ENCODE peak calls at places on chromosomes 12 and 14, in five cellular contexts. One of them, this sample, is unnamed.
A peak's percentile ranks its signal among the peaks of the same experiment; 100 is the strongest.

GRCh38 chr14:95496111-95496681 is 20.3 kb downstream of the SYNE3 start:
- DNase-seq in glomerular endothelial cell: no peak
- DNase-seq in Caco-2: no peak
- DNase-seq in amniotic stem cell: no peak
- DNase-seq in stimulated activated CD4-positive, alpha-beta T cell treated with anti-CD3 and anti-CD28 coated beads, TNF-alpha, amount 100 ng/mL, for 4 hours: no peak
- DNase-seq in this sample: no peak

GRCh38 chr12:78315018-78315417 is 484.3 kb downstream of the NAV3 start:
- DNase-seq in glomerular endothelial cell: no peak
- DNase-seq in Caco-2: no peak
- DNase-seq in amniotic stem cell: no peak
- DNase-seq in stimulated activated CD4-positive, alpha-beta T cell treated with anti-CD3 and anti-CD28 coated beads, TNF-alpha, amount 100 ng/mL, for 4 hours: no peak
- DNase-seq in this sample: no peak

GRCh38 chr14:101128478-101129450 is 225.2 kb upstream of the RTL1 start:
- DNase-seq in glomerular endothelial cell: no peak
- DNase-seq in Caco-2: no peak
- DNase-seq in amniotic stem cell: no peak
- DNase-seq in stimulated activated CD4-positive, alpha-beta T cell treated with anti-CD3 and anti-CD28 coated beads, TNF-alpha, amount 100 ng/mL, for 4 hours: no peak
- DNase-seq in this sample: no peak

GRCh38 chr12:119183942-119184695 is 5.4 kb downstream of the HSPB8 start:
- DNase-seq in glomerular endothelial cell: no peak
- DNase-seq in Caco-2: no peak
- DNase-seq in amniotic stem cell: no peak
- DNase-seq in stimulated activated CD4-positive, alpha-beta T cell treated with anti-CD3 and anti-CD28 coated beads, TNF-alpha, amount 100 ng/mL, for 4 hours: no peak
- DNase-seq in this sample: no peak

GRCh38 chr12:84910549-84911241 is 1.9 kb downstream of the SLC6A15 start:
- DNase-seq in glomerular endothelial cell: no peak
- DNase-seq in Caco-2: no peak
- DNase-seq in amniotic stem cell: no peak
- DNase-seq in stimulated activated CD4-positive, alpha-beta T cell treated with anti-CD3 and anti-CD28 coated beads, TNF-alpha, amount 100 ng/mL, for 4 hours: no peak
- DNase-seq in this sample: no peak

GRCh38 chr14:105540811-105541210 is 14.4 kb downstream of the TMEM121 start:
- DNase-seq in glomerular endothelial cell: no peak
- DNase-seq in Caco-2: no peak
- DNase-seq in amniotic stem cell: no peak
- DNase-seq in stimulated activated CD4-positive, alpha-beta T cell treated with anti-CD3 and anti-CD28 coated beads, TNF-alpha, amount 100 ng/mL, for 4 hours: no peak
- DNase-seq in this sample: no peak

GRCh38 chr12:52332381-52332780 is 11.2 kb upstream of the KRT83 start:
- DNase-seq in glomerular endothelial cell: no peak
- DNase-seq in Caco-2: no peak
- DNase-seq in amniotic stem cell: no peak
- DNase-seq in stimulated activated CD4-positive, alpha-beta T cell treated with anti-CD3 and anti-CD28 coated beads, TNF-alpha, amount 100 ng/mL, for 4 hours: no peak
- DNase-seq in this sample: no peak

GRCh38 chr12:13135336-13136178 is 32.1 kb upstream of the GSG1 start:
- DNase-seq in glomerular endothelial cell: no peak
- DNase-seq in Caco-2: peak; percentile 83
- DNase-seq in amniotic stem cell: peak; percentile 55
- DNase-seq in stimulated activated CD4-positive, alpha-beta T cell treated with anti-CD3 and anti-CD28 coated beads, TNF-alpha, amount 100 ng/mL, for 4 hours: no peak
- DNase-seq in this sample: peak; percentile 54

GRCh38 chr14:75301666-75302325 is 23.2 kb downstream of the FOS start:
- DNase-seq in glomerular endothelial cell: no peak
- DNase-seq in Caco-2: peak; percentile 65
- DNase-seq in amniotic stem cell: no peak
- DNase-seq in stimulated activated CD4-positive, alpha-beta T cell treated with anti-CD3 and anti-CD28 coated beads, TNF-alpha, amount 100 ng/mL, for 4 hours: no peak
- DNase-seq in this sample: peak; percentile 66

GRCh38 chr12:125025836-125026235 is 32.4 kb downstream of the BRI3BP start:
- DNase-seq in glomerular endothelial cell: no peak
- DNase-seq in Caco-2: no peak
- DNase-seq in amniotic stem cell: no peak
- DNase-seq in stimulated activated CD4-positive, alpha-beta T cell treated with anti-CD3 and anti-CD28 coated beads, TNF-alpha, amount 100 ng/mL, for 4 hours: no peak
- DNase-seq in this sample: no peak

GRCh38 chr14:99937475-99938244 is 127.6 kb upstream of the EVL start:
- DNase-seq in glomerular endothelial cell: no peak
- DNase-seq in Caco-2: no peak
- DNase-seq in amniotic stem cell: no peak
- DNase-seq in stimulated activated CD4-positive, alpha-beta T cell treated with anti-CD3 and anti-CD28 coated beads, TNF-alpha, amount 100 ng/mL, for 4 hours: no peak
- DNase-seq in this sample: no peak

GRCh38 chr12:49647827-49648721 is 24.7 kb downstream of the PRPF40B start:
- DNase-seq in glomerular endothelial cell: no peak
- DNase-seq in Caco-2: no peak
- DNase-seq in amniotic stem cell: no peak
- DNase-seq in stimulated activated CD4-positive, alpha-beta T cell treated with anti-CD3 and anti-CD28 coated beads, TNF-alpha, amount 100 ng/mL, for 4 hours: no peak
- DNase-seq in this sample: no peak

GRCh38 chr12:63066782-63067181 is 84.2 kb downstream of the AVPR1A start:
- DNase-seq in glomerular endothelial cell: no peak
- DNase-seq in Caco-2: no peak
- DNase-seq in amniotic stem cell: no peak
- DNase-seq in stimulated activated CD4-positive, alpha-beta T cell treated with anti-CD3 and anti-CD28 coated beads, TNF-alpha, amount 100 ng/mL, for 4 hours: no peak
- DNase-seq in this sample: no peak

GRCh38 chr14:23385244-23385643 is 8.4 kb downstream of the CMTM5 start:
- DNase-seq in glomerular endothelial cell: no peak
- DNase-seq in Caco-2: no peak
- DNase-seq in amniotic stem cell: no peak
- DNase-seq in stimulated activated CD4-positive, alpha-beta T cell treated with anti-CD3 and anti-CD28 coated beads, TNF-alpha, amount 100 ng/mL, for 4 hours: no peak
- DNase-seq in this sample: no peak

GRCh38 chr12:123076604-123077297 is 74.1 kb downstream of the PITPNM2 start:
- DNase-seq in glomerular endothelial cell: no peak
- DNase-seq in Caco-2: no peak
- DNase-seq in amniotic stem cell: no peak
- DNase-seq in stimulated activated CD4-positive, alpha-beta T cell treated with anti-CD3 and anti-CD28 coated beads, TNF-alpha, amount 100 ng/mL, for 4 hours: peak; percentile 18
- DNase-seq in this sample: peak; percentile 62

GRCh38 chr12:127629066-127629820 is 637.7 kb upstream of the TMEM132C start:
- DNase-seq in glomerular endothelial cell: no peak
- DNase-seq in Caco-2: no peak
- DNase-seq in amniotic stem cell: no peak
- DNase-seq in stimulated activated CD4-positive, alpha-beta T cell treated with anti-CD3 and anti-CD28 coated beads, TNF-alpha, amount 100 ng/mL, for 4 hours: no peak
- DNase-seq in this sample: no peak

This sample was measured in dermis microvascular lymphatic vessel endothelial cell.